ENCODE peak calls at places on chromosome 15, in ten cellular contexts. P is kidney tubule cell; G is NCI-H146; D is GM19239; Q is MCF 10A; F is AG08396; J is EH; I is stimulated activated CD8-positive, alpha-beta memory T cell treated with anti-CD3 and anti-CD28 coated beads, Interleukin-7, amount 100 ng/mL, for 24 hours; H is head of caudate nucleus; W is AG09309. C is an unnamed sample.

GRCh38 chr15:78452485-78452884 is 14.5 kb downstream of the IREB2 start:
- DNase-seq in P (no peak), G (no peak), D (no peak), Q (no peak), F (no peak), J (no peak), I (no peak), H (no peak), W (no peak), C (no peak)

GRCh38 chr15:82140859-82141258 is 95.0 kb upstream of the MEX3B start:
- DNase-seq in P (peak), G (no peak), D (no peak), Q (no peak), F (no peak), J (no peak), I (no peak), H (no peak), W (no peak), C (no peak)

GRCh38 chr15:70023769-70024491 is 73.8 kb downstream of the TLE3 start:
- DNase-seq in P (peak), G (no peak), D (no peak), Q (peak), F (peak), J (peak), I (no peak), H (no peak), W (peak), C (no peak)

GRCh38 chr15:48596415-48596814 is 49.1 kb downstream of the FBN1 start:
- DNase-seq in P (no peak), G (no peak), D (no peak), Q (no peak), F (no peak), J (no peak), I (no peak), H (no peak), W (no peak), C (no peak)

GRCh38 chr15:66842710-66843441 is 140.8 kb downstream of the SMAD6 start:
- DNase-seq in P (peak), G (peak), D (no peak), Q (peak), F (peak), J (peak), I (no peak), H (no peak), W (no peak), C (no peak)

GRCh38 chr15:64845183-64845611 is 3.5 kb downstream of the PLEKHO2 start:
- DNase-seq in P (peak), G (no peak), D (no peak), Q (no peak), F (no peak), J (peak), I (no peak), H (peak), W (no peak), C (no peak)

GRCh38 chr15:53808058-53808703 is 48.7 kb upstream of the WDR72 start:
- DNase-seq in P (peak), G (no peak), D (no peak), Q (peak), F (no peak), J (no peak), I (no peak), H (no peak), W (no peak), C (no peak)

GRCh38 chr15:57747206-57747605 is 40.7 kb downstream of the POLR2M start:
- DNase-seq in P (peak), G (no peak), D (peak), Q (no peak), F (no peak), J (peak), I (no peak), H (no peak), W (no peak), C (no peak)

GRCh38 chr15:77069521-77070121 is 1.3 kb downstream of the TSPAN3 start:
- DNase-seq in P (peak), G (no peak), D (no peak), Q (peak), F (no peak), J (no peak), I (no peak), H (peak), W (no peak), C (no peak)

GRCh38 chr15:77839431-77839830 is 206.7 kb upstream of the LINGO1 start:
- DNase-seq in P (no peak), G (no peak), D (no peak), Q (no peak), F (no peak), J (no peak), I (no peak), H (no peak), W (no peak), C (no peak)

GRCh38 chr15:82805994-82806406 is at the start of gene FSD2:
- DNase-seq in P (peak), G (no peak), D (peak), Q (no peak), F (no peak), J (peak), I (no peak), H (no peak), W (no peak), C (no peak)

C was measured in activated CD8-positive, alpha-beta memory T cell treated with anti-CD3 and anti-CD28 coated beads for 48 hours.